ENCODE peak calls at places on chromosomes 1 and 21, in four cellular contexts. S is brain microvascular endothelial cell, Z is IMR-90, T is astrocyte of the spinal cord. F is an unnamed sample.

GRCh38 chr1:83064589-83065242 is 934.2 kb downstream of the TTLL7 start:
- DNase-seq in S (no peak), Z (no peak), T (peak), F (no peak)

GRCh38 chr1:85030536-85030935 is 17.8 kb downstream of the MCOLN3 start:
- DNase-seq in S (no peak), Z (no peak), T (no peak), F (no peak)

GRCh38 chr1:116572771-116573170 is 1.9 kb upstream of the CD58 start:
- DNase-seq in S (no peak), Z (no peak), T (no peak), F (no peak)

GRCh38 chr1:53276153-53276901 is 38.0 kb upstream of the MAGOH start:
- DNase-seq in S (no peak), Z (no peak), T (no peak), F (no peak)

GRCh38 chr1:6502000-6502891 is 10.8 kb upstream of the PLEKHG5 start:
- DNase-seq in S (no peak), Z (no peak), T (no peak), F (no peak)

GRCh38 chr1:50333595-50333974 is 89.7 kb downstream of the DMRTA2 start:
- DNase-seq in S (no peak), Z (peak), T (peak), F (no peak)

GRCh38 chr1:24009406-24009805 is 29.3 kb upstream of the SRSF10 start:
- DNase-seq in S (peak), Z (peak), T (peak), F (no peak)

GRCh38 chr1:212858461-212859265 is 588 bp downstream of the FLVCR1 start:
- DNase-seq in S (peak), Z (peak), T (peak), F (no peak)

GRCh38 chr1:248144513-248145198 is at the start of gene OR2M5:
- DNase-seq in S (no peak), Z (no peak), T (no peak), F (no peak)

GRCh38 chr21:45373991-45374816 is 30.8 kb upstream of the COL18A1 start:
- DNase-seq in S (no peak), Z (no peak), T (no peak), F (no peak)

GRCh38 chr1:178633068-178633467 is 92.0 kb upstream of the RALGPS2 start:
- DNase-seq in S (peak), Z (peak), T (peak), F (no peak)

GRCh38 chr1:64309468-64309867 is 106.0 kb downstream of the UBE2U start:
- DNase-seq in S (no peak), Z (no peak), T (no peak), F (no peak)

GRCh38 chr1:226979517-226980121 is 39.5 kb downstream of the COQ8A start:
- DNase-seq in S (no peak), Z (no peak), T (no peak), F (no peak)

GRCh38 chr1:109821831-109822745 is 58.4 kb upstream of the EPS8L3 start:
- DNase-seq in S (peak), Z (peak), T (peak), F (no peak)

GRCh38 chr1:207152792-207153434 is 48.9 kb downstream of the C4BPA start:
- DNase-seq in S (no peak), Z (peak), T (no peak), F (no peak)

GRCh38 chr1:183912265-183912886 is 107.5 kb downstream of the RGL1 start:
- DNase-seq in S (no peak), Z (no peak), T (no peak), F (no peak)

GRCh38 chr1:77156214-77156613 is 63.0 kb downstream of the PIGK start:
- DNase-seq in S (no peak), Z (no peak), T (no peak), F (no peak)

GRCh38 chr1:90393025-90393424 is 324.1 kb downstream of the BARHL2 start:
- DNase-seq in S (no peak), Z (peak), T (peak), F (no peak)

GRCh38 chr1:234617986-234618725 is 8.2 kb upstream of the IRF2BP2 start:
- DNase-seq in S (no peak), Z (peak), T (peak), F (no peak)

GRCh38 chr1:32521165-32521564 is 18.1 kb upstream of the ZBTB8A start:
- DNase-seq in S (no peak), Z (no peak), T (no peak), F (no peak)

GRCh38 chr1:3423245-3423829 is 31.1 kb upstream of the ARHGEF16 start:
- DNase-seq in S (no peak), Z (no peak), T (no peak), F (no peak)

GRCh38 chr1:86705633-86705985 is 1.2 kb downstream of the SH3GLB1 start:
- DNase-seq in S (no peak), Z (no peak), T (no peak), F (no peak)

GRCh38 chr1:39081266-39082139 is 55.4 kb downstream of the NDUFS5 start:
- DNase-seq in S (no peak), Z (no peak), T (no peak), F (no peak)

GRCh38 chr1:74693473-74693872 is 19.9 kb upstream of the ERICH3 start:
- DNase-seq in S (peak), Z (peak), T (peak), F (no peak)

GRCh38 chr1:185439727-185440415 is 122.8 kb upstream of the IVNS1ABP start:
- DNase-seq in S (peak), Z (peak), T (peak), F (no peak)

GRCh38 chr1:22699629-22700028 is 11.0 kb upstream of the EPHB2 start:
- DNase-seq in S (no peak), Z (no peak), T (no peak), F (no peak)

GRCh38 chr1:244319283-244320132 is 132.2 kb downstream of the ADSS2 start:
- DNase-seq in S (peak), Z (peak), T (peak), F (no peak)

GRCh38 chr21:42153746-42154145 is 65.2 kb upstream of the ABCG1 start:
- DNase-seq in S (no peak), Z (no peak), T (no peak), F (no peak)

GRCh38 chr21:27734146-27734545 is 767.3 kb upstream of the ADAMTS5 start:
- DNase-seq in S (peak), Z (peak), T (peak), F (no peak)

GRCh38 chr1:213641312-213641711 is 346.5 kb upstream of the PROX1 start:
- DNase-seq in S (no peak), Z (no peak), T (no peak), F (no peak)

GRCh38 chr1:209844695-209845404 is 17.1 kb downstream of the UTP25 start:
- DNase-seq in S (no peak), Z (no peak), T (no peak), F (no peak)

GRCh38 chr1:180175291-180175690 is 20.6 kb downstream of the QSOX1 start:
- DNase-seq in S (no peak), Z (no peak), T (no peak), F (no peak)
- TF ChIP-seq CTCF in S (no peak), Z (no peak), T (no peak), F (no peak)

GRCh38 chr1:35111106-35111505 is 31.9 kb downstream of the ZMYM1 start:
- DNase-seq in S (peak), Z (peak), T (peak), F (no peak)

GRCh38 chr1:35115459-35116383 is 36.5 kb downstream of the ZMYM1 start:
- DNase-seq in S (peak), Z (peak), T (peak), F (no peak)

DNA sequence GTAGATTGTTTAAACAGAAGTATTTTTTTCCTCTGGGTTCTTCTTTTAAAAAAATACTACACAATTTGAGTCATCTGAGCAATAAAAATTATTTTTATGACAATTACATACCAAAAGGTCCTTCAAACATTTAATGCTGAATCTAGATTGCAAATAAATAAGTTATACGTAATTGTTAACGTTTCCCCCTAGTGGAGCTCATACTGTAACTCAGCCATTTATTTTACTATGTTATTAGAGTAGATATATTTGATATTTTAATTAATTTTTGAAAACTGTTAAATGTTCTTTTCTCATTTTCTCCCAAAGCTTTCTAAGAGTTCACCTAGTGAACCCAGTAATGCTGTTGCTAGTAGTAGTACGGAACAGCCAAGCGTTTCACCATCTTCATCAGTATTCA is 33.5 kb downstream of the ZMYM1 start:
- DNase-seq in S (no peak), Z (peak), T (no peak), F (no peak)
- TF ChIP-seq CTCF in S (peak), Z (peak), T (no peak), F (no peak)

GRCh38 chr1:36708587-36708986 is 225.9 kb upstream of the CSF3R start:
- DNase-seq in S (no peak), Z (no peak), T (no peak), F (no peak)

GRCh38 chr1:36710901-36711300 is 228.2 kb upstream of the CSF3R start:
- DNase-seq in S (no peak), Z (no peak), T (no peak), F (no peak)

GRCh38 chr1:36711480-36711879 is 228.8 kb upstream of the CSF3R start:
- DNase-seq in S (no peak), Z (no peak), T (no peak), F (no peak)

GRCh38 chr1:36712151-36712550 is 229.4 kb upstream of the CSF3R start:
- DNase-seq in S (no peak), Z (no peak), T (no peak), F (no peak)

DNA sequence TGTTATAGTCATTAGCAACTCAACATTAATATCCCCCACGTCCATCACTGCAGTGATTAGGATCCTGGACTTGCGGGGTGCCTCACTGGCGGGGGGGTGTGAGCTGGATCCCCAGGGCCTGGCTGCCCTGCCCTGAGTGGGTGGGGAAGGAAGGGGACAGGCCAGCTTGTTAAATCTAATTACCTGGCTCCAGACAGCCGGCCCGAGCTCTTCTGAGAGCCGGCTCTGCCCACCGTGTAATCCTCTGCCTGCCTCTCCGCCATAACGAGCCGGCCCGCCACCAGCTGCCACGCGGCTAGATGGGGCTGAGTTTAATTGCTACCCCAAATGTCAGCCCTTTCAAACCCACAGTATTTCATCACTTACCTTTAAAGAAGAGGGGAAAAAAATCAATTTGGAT is 227.3 kb upstream of the CSF3R start:
- DNase-seq in S (no peak), Z (no peak), T (no peak), F (no peak)
- TF ChIP-seq CTCF in S (no peak), Z (no peak), T (no peak), F (no peak)

GRCh38 chr1:223729906-223730305 is 17.6 kb downstream of the CAPN2 start:
- DNase-seq in S (no peak), Z (no peak), T (no peak), F (no peak)

GRCh38 chr1:223730471-223730870 is 18.1 kb downstream of the CAPN2 start:
- DNase-seq in S (no peak), Z (no peak), T (no peak), F (no peak)

GRCh38 chr1:223725578-223725977 is 13.2 kb downstream of the CAPN2 start:
- DNase-seq in S (no peak), Z (no peak), T (no peak), F (no peak)

GRCh38 chr1:223726380-223727001 is 14.2 kb downstream of the CAPN2 start:
- DNase-seq in S (peak), Z (peak), T (peak), F (peak)

GRCh38 chr1:223727541-223727940 is 15.2 kb downstream of the CAPN2 start:
- DNase-seq in S (no peak), Z (peak), T (peak), F (no peak)
- TF ChIP-seq CTCF in S (no peak), Z (no peak), T (no peak), F (no peak)

GRCh38 chr1:230566481-230566880 is 75.8 kb upstream of the COG2 start:
- DNase-seq in S (no peak), Z (no peak), T (no peak), F (no peak)

GRCh38 chr1:230570724-230571390 is 71.4 kb upstream of the COG2 start:
- DNase-seq in S (no peak), Z (no peak), T (no peak), F (no peak)

GRCh38 chr1:230569201-230569600 is 73.1 kb upstream of the COG2 start:
- DNase-seq in S (no peak), Z (no peak), T (no peak), F (no peak)

GRCh38 chr1:230568676-230569075 is 73.6 kb upstream of the COG2 start:
- DNase-seq in S (no peak), Z (no peak), T (no peak), F (no peak)

DNA sequence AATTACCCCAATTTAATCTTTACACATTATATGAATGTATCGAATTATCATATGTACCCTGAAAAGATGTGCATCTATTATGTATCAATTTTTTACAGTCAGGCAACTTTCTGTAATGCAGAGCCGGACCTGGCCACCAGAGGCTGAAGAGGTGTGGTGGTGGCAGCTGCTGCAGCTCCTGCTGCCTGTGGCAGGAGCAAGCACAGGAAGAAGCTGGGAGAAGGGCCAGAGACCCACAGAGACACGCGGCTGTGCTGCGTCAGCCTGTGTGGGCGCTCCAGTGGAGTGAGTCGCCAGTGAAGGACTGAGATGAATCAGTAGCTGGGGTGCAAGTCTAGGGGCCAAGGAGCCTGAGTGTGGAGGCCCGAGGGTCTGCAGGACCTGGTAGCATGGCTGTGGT is 74.3 kb upstream of the COG2 start:
- DNase-seq in S (peak), Z (peak), T (peak), F (no peak)
- TF ChIP-seq CTCF in S (peak), Z (no peak), T (no peak), F (no peak)

GRCh38 chr21:34692458-34693020 is 23.7 kb downstream of the CLIC6 start:
- DNase-seq in S (no peak), Z (no peak), T (no peak), F (no peak)
- TF ChIP-seq CTCF in S (no peak), Z (no peak), T (no peak), F (no peak)